ENCODE peak calls at places on chromosomes 3 and 15, in eight cellular contexts. O is epithelial cell of esophagus, R is body of pancreas, S is AG04450, I is RWPE2, J is foreskin fibroblast, V is Peyer's patch, E is AG09319. T is an unnamed sample.

GRCh38 chr3:149479621-149480325 is 5.3 kb downstream of the TM4SF4 start:
- DNase-seq in E (no peak), I (no peak), J (no peak), V (no peak), S (no peak), R (no peak), O (no peak), T (no peak)

GRCh38 chr3:78165876-78166275 is 1126.0 kb downstream of the ROBO2 start:
- DNase-seq in S (no peak), O (peak), R (no peak), I (no peak), V (no peak), J (no peak), E (no peak), T (no peak)

GRCh38 chr3:24640330-24640877 is 145.8 kb upstream of the THRB start:
- DNase-seq in O (peak), R (peak), J (peak), S (no peak), E (peak), V (no peak), I (no peak), T (no peak)

GRCh38 chr3:108472011-108472591 is 38.3 kb downstream of the MYH15 start:
- DNase-seq in I (peak), E (peak), O (peak), V (peak), J (peak), R (no peak), S (peak), T (no peak)

GRCh38 chr3:37683321-37683720 is 178.4 kb upstream of the CTDSPL start:
- DNase-seq in O (no peak), E (no peak), J (no peak), R (no peak), S (no peak), I (no peak), V (no peak), T (no peak)

GRCh38 chr3:188914556-188914955 is 257.2 kb upstream of the TPRG1 start:
- DNase-seq in I (no peak), R (no peak), S (no peak), O (peak), V (no peak), E (no peak), J (peak), T (no peak)

GRCh38 chr15:78709263-78709882 is 68.4 kb upstream of the CHRNB4 start:
- DNase-seq in I (peak), S (no peak), J (peak), V (peak), O (peak), E (peak), R (peak), T (peak)

GRCh38 chr15:31296304-31297220 is 30.1 kb upstream of the KLF13 start:
- DNase-seq in O (no peak), J (no peak), I (peak), R (peak), E (no peak), S (no peak), V (peak), T (peak)

GRCh38 chr15:32870240-32871033 is 152.6 kb downstream of the GREM1 start:
- DNase-seq in V (peak), O (peak), R (no peak), E (peak), J (no peak), S (peak), I (no peak), T (no peak)

GRCh38 chr3:149151843-149152242 is 22.4 kb downstream of the HPS3 start:
- DNase-seq in I (no peak), S (no peak), E (peak), R (no peak), O (no peak), J (peak), V (no peak), T (no peak)

GRCh38 chr15:84797212-84797611 is 19.9 kb upstream of the ALPK3 start:
- DNase-seq in J (peak), S (peak), I (no peak), R (no peak), V (no peak), E (no peak), O (no peak), T (no peak)

GRCh38 chr3:187713504-187713903 is 11.1 kb upstream of the RTP2 start:
- DNase-seq in I (no peak), S (no peak), R (no peak), O (peak), V (no peak), J (no peak), E (no peak), T (no peak)

GRCh38 chr15:35874260-35874905 is 328.4 kb upstream of the DPH6 start:
- DNase-seq in V (no peak), I (peak), O (peak), E (peak), J (peak), S (peak), R (no peak), T (no peak)

GRCh38 chr3:49745986-49746385 is 22.2 kb upstream of the GMPPB start:
- DNase-seq in J (no peak), V (no peak), R (no peak), S (peak), E (no peak), O (peak), I (no peak), T (no peak)

GRCh38 chr15:69810441-69811071 is 287.2 kb downstream of the TLE3 start:
- DNase-seq in V (no peak), I (no peak), J (no peak), E (no peak), R (no peak), O (no peak), S (no peak), T (no peak)

DNA sequence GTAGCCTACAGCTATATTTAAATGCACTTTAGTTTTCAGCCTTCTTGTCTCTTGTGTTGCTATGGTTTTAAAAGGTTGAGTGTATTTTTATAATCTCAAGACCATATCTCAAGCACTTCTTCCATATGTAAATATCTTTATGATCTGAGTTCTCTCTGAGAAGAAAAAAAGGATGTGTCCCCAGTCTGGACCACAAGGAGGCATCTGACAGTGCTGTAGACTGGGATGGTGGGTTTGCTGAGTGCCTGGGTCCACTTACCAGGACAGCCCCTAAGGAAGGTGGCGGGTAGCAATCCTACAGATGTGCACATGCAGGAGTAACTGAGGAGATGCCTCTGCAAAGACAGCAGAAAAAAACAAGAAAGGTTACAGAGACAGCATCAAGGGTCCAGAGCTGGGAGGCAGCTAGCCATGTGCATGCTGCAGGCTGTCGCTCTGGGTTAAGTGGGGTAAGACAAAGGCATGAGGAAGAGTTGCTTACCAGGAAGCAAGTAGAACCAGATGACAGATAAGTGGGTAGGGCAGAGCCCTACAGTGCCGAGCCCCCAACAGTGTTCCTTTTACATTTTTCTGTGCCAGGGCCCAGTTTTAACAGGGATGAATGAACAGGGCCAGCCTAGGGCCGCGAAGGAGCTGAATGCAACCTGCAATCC is 70.5 kb upstream of the SNRK start:
- DNase-seq in V (no peak), O (no peak), R (no peak), S (no peak), J (no peak), I (no peak), E (no peak), T (no peak)
- TF ChIP-seq CTCF in V (no peak), O (peak), R (no peak), S (peak), J (no peak), I (no peak), E (no peak), T (no peak)

GRCh38 chr15:72382146-72382545 is 6.3 kb upstream of the HEXA start:
- DNase-seq in R (no peak), O (no peak), J (no peak), S (no peak), E (no peak), I (no peak), V (no peak), T (no peak)
- TF ChIP-seq CTCF in R (no peak), O (no peak), J (peak), S (peak), E (peak), I (peak), V (peak), T (peak)

GRCh38 chr3:30135190-30135589 is 471.2 kb upstream of the TGFBR2 start:
- DNase-seq in V (no peak), E (no peak), J (no peak), O (no peak), R (no peak), S (no peak), I (no peak), T (no peak)
- TF ChIP-seq CTCF in V (no peak), E (peak), J (peak), O (no peak), R (no peak), S (no peak), I (peak), T (no peak)

GRCh38 chr3:157239082-157239704 is 79.2 kb upstream of the CCNL1 start:
- DNase-seq in I (no peak), S (no peak), R (peak), O (peak), E (no peak), V (peak), J (no peak), T (peak)
- TF ChIP-seq CTCF in I (peak), S (peak), R (peak), O (peak), E (peak), V (peak), J (peak), T (peak)

GRCh38 chr3:184229424-184230080 is at the start of gene VWA5B2:
- DNase-seq in O (peak), E (no peak), J (peak), S (no peak), R (peak), V (peak), I (peak), T (no peak)
- TF ChIP-seq CTCF in O (no peak), E (no peak), J (no peak), S (peak), R (peak), V (peak), I (no peak), T (no peak)

GRCh38 chr3:130826516-130826915 is 67.4 kb upstream of the ATP2C1 start:
- DNase-seq in I (no peak), S (no peak), J (no peak), R (no peak), O (peak), V (no peak), E (no peak), T (no peak)

GRCh38 chr3:130816873-130817445 is 70.3 kb upstream of the PIK3R4 start:
- DNase-seq in E (no peak), S (no peak), J (no peak), R (no peak), I (no peak), V (no peak), O (no peak), T (no peak)

GRCh38 chr3:130821821-130822220 is 72.1 kb upstream of the ATP2C1 start:
- DNase-seq in E (no peak), V (no peak), I (no peak), O (no peak), R (no peak), J (no peak), S (no peak), T (no peak)

GRCh38 chr3:130825762-130826297 is 68.1 kb upstream of the ATP2C1 start:
- DNase-seq in J (no peak), E (no peak), V (no peak), I (no peak), R (no peak), S (no peak), O (no peak), T (no peak)

GRCh38 chr3:130820976-130821375 is 72.9 kb upstream of the ATP2C1 start:
- DNase-seq in E (no peak), O (peak), J (peak), S (no peak), V (no peak), I (no peak), R (peak), T (peak)
- TF ChIP-seq CTCF in E (no peak), O (no peak), J (no peak), S (no peak), V (no peak), I (no peak), R (no peak), T (no peak)

T was measured in lung.